ENCODE peak calls at places on chromosome 3, in six cellular contexts. M is A549, Z is lung, Q is sigmoid colon, X is AG04450, N is foreskin fibroblast. R is an unnamed sample.

GRCh38 chr3:129474986-129475804 is 35.2 kb downstream of the IFT122 start:
- DNase-seq in Z (no peak), X (no peak), M (no peak), N (no peak), Q (no peak), R (no peak)

GRCh38 chr3:24521306-24522154 is 26.9 kb upstream of the THRB start:
- DNase-seq in M (peak), N (no peak), Q (peak), Z (peak), X (no peak), R (peak)

GRCh38 chr3:197003461-197004385 is 25.9 kb downstream of the MELTF start:
- DNase-seq in M (no peak), N (no peak), Q (no peak), X (no peak), Z (no peak), R (no peak)

GRCh38 chr3:134267996-134268395 is 17.3 kb upstream of the RYK start:
- DNase-seq in Z (no peak), Q (no peak), N (no peak), M (no peak), X (no peak), R (no peak)

GRCh38 chr3:194824676-194825075 is 139.0 kb downstream of the FAM43A start:
- DNase-seq in M (no peak), N (no peak), X (no peak), Q (no peak), Z (no peak), R (no peak)

GRCh38 chr3:160676547-160677303 is at the start of gene ARL14:
- DNase-seq in Q (no peak), Z (no peak), M (peak), N (peak), X (no peak), R (no peak)

GRCh38 chr3:109532257-109533216 is 195.2 kb upstream of the DPPA4 start:
- DNase-seq in N (peak), Q (no peak), M (peak), X (peak), Z (peak), R (peak)

GRCh38 chr3:129715854-129716253 is 109.4 kb upstream of the PLXND1 start:
- DNase-seq in M (no peak), N (no peak), X (no peak), Z (no peak), Q (no peak), R (no peak)

GRCh38 chr3:45687828-45688193 is 1.4 kb upstream of the SACM1L start:
- DNase-seq in M (no peak), X (no peak), Z (no peak), N (no peak), Q (no peak), R (no peak)

GRCh38 chr3:13507791-13508339 is 27.8 kb downstream of the HDAC11 start:
- DNase-seq in M (no peak), Z (no peak), Q (no peak), N (no peak), X (no peak), R (no peak)

GRCh38 chr3:55165278-55165677 is 237.4 kb upstream of the LRTM1 start:
- DNase-seq in N (peak), X (no peak), Q (no peak), Z (no peak), M (no peak), R (no peak)

GRCh38 chr3:50444213-50444612 is 59.2 kb downstream of the CACNA2D2 start:
- DNase-seq in M (no peak), X (no peak), Q (no peak), Z (no peak), N (no peak), R (no peak)

GRCh38 chr3:193972816-193973215 is 163.1 kb upstream of the HES1 start:
- DNase-seq in N (no peak), M (no peak), Q (no peak), X (no peak), Z (no peak), R (no peak)

GRCh38 chr3:171491412-171491811 is 31.2 kb upstream of the TNIK start:
- DNase-seq in Q (no peak), X (no peak), M (no peak), Z (no peak), N (no peak), R (no peak)

GRCh38 chr3:172280406-172281051 is 167.7 kb downstream of the GHSR start:
- DNase-seq in M (no peak), Q (no peak), X (peak), N (peak), Z (no peak), R (no peak)

GRCh38 chr3:52845157-52845556 is 10.3 kb upstream of the MUSTN1 start:
- DNase-seq in M (no peak), N (peak), X (no peak), Q (peak), Z (peak), R (no peak)

GRCh38 chr3:52846427-52846983 is 11.7 kb upstream of the MUSTN1 start:
- DNase-seq in M (no peak), Z (no peak), Q (no peak), X (no peak), N (no peak), R (no peak)

GRCh38 chr3:52847241-52847640 is 12.4 kb upstream of the MUSTN1 start:
- DNase-seq in Z (no peak), N (no peak), Q (no peak), M (no peak), X (no peak), R (no peak)

GRCh38 chr3:52844290-52844985 is 9.6 kb upstream of the MUSTN1 start:
- DNase-seq in Q (no peak), M (no peak), Z (no peak), N (no peak), X (no peak), R (no peak)

GRCh38 chr3:52845691-52846426 is 11.0 kb upstream of the MUSTN1 start:
- DNase-seq in M (no peak), X (no peak), N (no peak), Z (no peak), Q (no peak), R (no peak)
- TF ChIP-seq CTCF in M (no peak), X (peak), N (peak), Z (no peak), Q (no peak), R (peak)

GRCh38 chr3:41369838-41370237 is 170.5 kb downstream of the CTNNB1 start:
- DNase-seq in Q (no peak), X (no peak), M (no peak), N (no peak), Z (no peak), R (no peak)

GRCh38 chr3:41362638-41363559 is 163.6 kb downstream of the CTNNB1 start:
- DNase-seq in M (no peak), Q (no peak), Z (no peak), X (no peak), N (no peak), R (peak)

GRCh38 chr3:41363830-41364523 is 164.7 kb downstream of the CTNNB1 start:
- DNase-seq in N (no peak), X (no peak), M (no peak), Q (no peak), Z (no peak), R (peak)

GRCh38 chr3:41365973-41366372 is 166.7 kb downstream of the CTNNB1 start:
- DNase-seq in Q (no peak), M (no peak), X (no peak), Z (no peak), N (no peak), R (no peak)

GRCh38 chr3:41364736-41365135 is 165.4 kb downstream of the CTNNB1 start:
- DNase-seq in Z (no peak), Q (no peak), X (no peak), M (no peak), N (no peak), R (no peak)
- TF ChIP-seq CTCF in Z (no peak), Q (no peak), X (no peak), M (no peak), N (no peak), R (no peak)

DNA sequence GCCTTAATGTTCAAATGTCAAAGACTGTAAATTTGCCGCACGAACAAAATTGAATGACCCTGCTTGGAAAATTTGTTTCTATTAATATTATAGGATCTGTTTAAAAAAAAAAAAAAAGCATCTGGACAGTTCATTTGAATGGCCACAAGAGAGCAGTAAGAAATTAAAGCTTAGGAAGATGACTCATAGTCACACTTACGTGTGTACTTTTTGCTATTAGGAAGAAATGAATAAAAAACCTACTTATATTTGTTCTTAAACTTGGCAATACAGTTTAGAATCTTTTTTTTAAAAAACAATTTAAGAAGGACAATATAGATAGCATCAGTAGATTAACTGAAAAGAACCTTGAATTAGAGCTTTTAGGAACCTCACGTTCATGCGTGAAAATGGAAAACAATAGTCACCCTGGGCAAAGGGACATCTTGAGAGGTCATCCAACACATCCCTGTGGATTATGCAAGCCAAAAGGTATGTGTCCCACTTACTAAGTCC is 621.8 kb downstream of the MECOM start:
- DNase-seq in Z (no peak), N (peak), Q (no peak), M (peak), X (no peak), R (no peak)
- TF ChIP-seq CTCF in Z (peak), N (peak), Q (peak), M (peak), X (peak), R (peak)

DNA sequence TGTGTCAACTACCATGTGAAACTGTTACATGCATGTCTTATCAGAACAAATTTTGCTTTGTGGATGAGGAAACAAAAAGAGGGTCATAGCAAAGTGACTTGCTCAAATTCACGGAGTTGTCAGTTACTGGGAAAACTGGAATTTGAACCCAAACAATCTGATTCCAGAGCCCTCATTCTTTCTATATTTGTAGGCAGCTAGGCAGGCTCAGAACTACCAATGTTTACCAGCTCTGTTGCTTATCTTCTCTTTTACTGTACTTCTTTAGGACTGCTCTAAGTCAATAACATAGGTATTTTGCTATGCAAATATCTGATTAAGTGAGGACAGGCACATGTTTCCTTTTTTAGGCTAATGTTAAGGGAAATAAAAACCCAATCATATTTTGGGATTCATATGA is 450.5 kb downstream of the ZPLD1 start:
- DNase-seq in N (no peak), M (no peak), Z (no peak), X (no peak), Q (no peak), R (no peak)
- TF ChIP-seq CTCF in N (no peak), M (no peak), Z (no peak), X (no peak), Q (no peak), R (no peak)

GRCh38 chr3:101311676-101312075 is 8.7 kb downstream of the IMPG2 start:
- DNase-seq in Q (no peak), X (no peak), M (no peak), Z (no peak), N (no peak), R (no peak)

GRCh38 chr3:101310580-101311375 is 9.6 kb downstream of the IMPG2 start:
- DNase-seq in M (no peak), Q (peak), N (peak), X (peak), Z (no peak), R (no peak)

GRCh38 chr3:101312545-101312944 is 7.8 kb downstream of the IMPG2 start:
- DNase-seq in Z (no peak), M (no peak), Q (no peak), X (no peak), N (no peak), R (no peak)
- TF ChIP-seq CTCF in Z (no peak), M (no peak), Q (no peak), X (no peak), N (no peak), R (no peak)

DNA sequence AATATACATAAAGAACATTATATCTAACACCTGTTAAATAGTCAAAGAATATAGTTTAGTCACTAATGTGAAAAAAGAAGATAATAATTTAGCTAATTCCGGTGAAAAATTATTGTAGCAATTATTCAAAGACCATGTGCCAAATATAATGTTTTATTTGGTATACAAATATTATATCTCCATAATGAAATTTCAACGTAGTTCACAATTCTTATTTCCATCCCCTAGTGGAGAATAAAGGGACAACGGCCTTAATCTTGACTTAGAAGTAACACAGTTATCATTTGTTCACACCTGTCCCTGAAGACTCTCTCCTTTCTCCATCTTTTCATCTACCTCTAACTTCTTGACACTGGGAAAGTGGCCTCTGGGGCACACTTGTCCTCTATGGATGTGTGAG is 213.4 kb downstream of the ERC2 start:
- DNase-seq in Q (no peak), X (no peak), N (no peak), M (no peak), Z (no peak), R (no peak)
- TF ChIP-seq CTCF in Q (no peak), X (no peak), N (peak), M (no peak), Z (no peak), R (peak)

GRCh38 chr3:184333700-184334099 is 3.7 kb upstream of the FAM131A start:
- DNase-seq in X (no peak), N (no peak), M (no peak), Z (no peak), Q (no peak), R (no peak)
- TF ChIP-seq CTCF in X (no peak), N (no peak), M (no peak), Z (no peak), Q (no peak), R (no peak)